ENCODE peak calls at places on chromosomes 7 and 10, in seven cellular contexts. One of them, this sample, is unnamed.
A peak's percentile ranks its signal among the peaks of the same experiment; 100 is the strongest.

GRCh38 chr7:16433568-16434122 is 12.3 kb upstream of the CRPPA start:
- DNase-seq in stomach: no peak
- DNase-seq in heart left ventricle: no peak
- DNase-seq in IMR-90: no peak
- DNase-seq in transverse colon: no peak
- DNase-seq in pancreas: no peak
- DNase-seq in CD8-positive, alpha-beta T cell: no peak
- DNase-seq in this sample: no peak

GRCh38 chr10:6144609-6145413 is 56.0 kb downstream of the RBM17 start:
- DNase-seq in transverse colon: peak; percentile 93
- DNase-seq in stomach: peak; percentile 90
- DNase-seq in pancreas: peak; percentile 82
- DNase-seq in IMR-90: peak; percentile 82
- DNase-seq in CD8-positive, alpha-beta T cell: peak; percentile 87
- DNase-seq in heart left ventricle: peak; percentile 94
- DNase-seq in this sample: peak; percentile 92

GRCh38 chr7:5393328-5393727 is 30.3 kb downstream of the TNRC18 start:
- DNase-seq in CD8-positive, alpha-beta T cell: no peak
- DNase-seq in IMR-90: no peak
- DNase-seq in pancreas: no peak
- DNase-seq in stomach: no peak
- DNase-seq in transverse colon: no peak
- DNase-seq in heart left ventricle: no peak
- DNase-seq in this sample: no peak

GRCh38 chr7:111499027-111499426 is 63.3 kb downstream of the IMMP2L start:
- DNase-seq in pancreas: no peak
- DNase-seq in stomach: no peak
- DNase-seq in IMR-90: peak; percentile 83
- DNase-seq in heart left ventricle: no peak
- DNase-seq in CD8-positive, alpha-beta T cell: no peak
- DNase-seq in transverse colon: no peak
- DNase-seq in this sample: no peak

GRCh38 chr10:21314234-21314633 is 211.2 kb downstream of the SKIDA1 start:
- DNase-seq in CD8-positive, alpha-beta T cell: no peak
- DNase-seq in pancreas: no peak
- DNase-seq in stomach: no peak
- DNase-seq in heart left ventricle: no peak
- DNase-seq in IMR-90: no peak
- DNase-seq in transverse colon: no peak
- DNase-seq in this sample: no peak

GRCh38 chr7:151873402-151873965 is 3.4 kb downstream of the PRKAG2 start:
- DNase-seq in CD8-positive, alpha-beta T cell: no peak
- DNase-seq in transverse colon: no peak
- DNase-seq in heart left ventricle: peak; percentile 62
- DNase-seq in stomach: no peak
- DNase-seq in pancreas: no peak
- DNase-seq in IMR-90: no peak
- DNase-seq in this sample: no peak

GRCh38 chr7:147941316-147941715 is 649.2 kb upstream of the C7orf33 start:
- DNase-seq in IMR-90: no peak
- DNase-seq in stomach: no peak
- DNase-seq in transverse colon: no peak
- DNase-seq in pancreas: no peak
- DNase-seq in CD8-positive, alpha-beta T cell: no peak
- DNase-seq in heart left ventricle: no peak
- DNase-seq in this sample: no peak

GRCh38 chr7:41029072-41029492 is 673.8 kb downstream of the INHBA start:
- DNase-seq in CD8-positive, alpha-beta T cell: no peak
- DNase-seq in IMR-90: peak; percentile 100
- DNase-seq in stomach: no peak
- DNase-seq in transverse colon: no peak
- DNase-seq in pancreas: no peak
- DNase-seq in heart left ventricle: no peak
- DNase-seq in this sample: no peak

GRCh38 chr7:158292948-158293347 is 294.7 kb downstream of the PTPRN2 start:
- DNase-seq in heart left ventricle: no peak
- DNase-seq in transverse colon: no peak
- DNase-seq in IMR-90: no peak
- DNase-seq in pancreas: no peak
- DNase-seq in CD8-positive, alpha-beta T cell: no peak
- DNase-seq in stomach: peak; percentile 15
- DNase-seq in this sample: no peak

GRCh38 chr10:116947838-116948529 is 57.0 kb downstream of the SHTN1 start:
- DNase-seq in CD8-positive, alpha-beta T cell: no peak
- DNase-seq in IMR-90: peak; percentile 31
- DNase-seq in heart left ventricle: no peak
- DNase-seq in stomach: no peak
- DNase-seq in pancreas: no peak
- DNase-seq in transverse colon: no peak
- DNase-seq in this sample: no peak

GRCh38 chr10:96377816-96378294 is 19.1 kb upstream of the OPALIN start:
- DNase-seq in heart left ventricle: peak; percentile 64
- DNase-seq in pancreas: no peak
- DNase-seq in stomach: no peak
- DNase-seq in IMR-90: no peak
- DNase-seq in CD8-positive, alpha-beta T cell: no peak
- DNase-seq in transverse colon: peak; percentile 64
- DNase-seq in this sample: no peak

GRCh38 chr7:157427811-157428553 is 91.2 kb downstream of the DNAJB6 start:
- DNase-seq in heart left ventricle: no peak
- DNase-seq in IMR-90: no peak
- DNase-seq in transverse colon: no peak
- DNase-seq in CD8-positive, alpha-beta T cell: no peak
- DNase-seq in stomach: no peak
- DNase-seq in pancreas: no peak
- DNase-seq in this sample: no peak

GRCh38 chr7:32616625-32617024 is 121.3 kb downstream of the AVL9 start:
- DNase-seq in stomach: no peak
- DNase-seq in CD8-positive, alpha-beta T cell: no peak
- DNase-seq in IMR-90: peak; percentile 74
- DNase-seq in heart left ventricle: peak; percentile 74
- DNase-seq in pancreas: no peak
- DNase-seq in transverse colon: no peak
- DNase-seq in this sample: no peak

GRCh38 chr7:37312608-37313007 is 136.1 kb downstream of the ELMO1 start:
- DNase-seq in heart left ventricle: no peak
- DNase-seq in IMR-90: no peak
- DNase-seq in CD8-positive, alpha-beta T cell: no peak
- DNase-seq in pancreas: no peak
- DNase-seq in stomach: no peak
- DNase-seq in transverse colon: no peak
- DNase-seq in this sample: no peak

GRCh38 chr10:2150315-2150714 is 413.0 kb upstream of the ADARB2 start:
- DNase-seq in IMR-90: no peak
- DNase-seq in CD8-positive, alpha-beta T cell: no peak
- DNase-seq in pancreas: no peak
- DNase-seq in heart left ventricle: no peak
- DNase-seq in transverse colon: no peak
- DNase-seq in stomach: no peak
- DNase-seq in this sample: no peak

GRCh38 chr10:90738885-90739284 is 119.0 kb downstream of the HTR7 start:
- DNase-seq in CD8-positive, alpha-beta T cell: no peak
- DNase-seq in IMR-90: peak; percentile 8
- DNase-seq in heart left ventricle: no peak
- DNase-seq in pancreas: no peak
- DNase-seq in stomach: no peak
- DNase-seq in transverse colon: no peak
- DNase-seq in this sample: no peak

GRCh38 chr7:56471811-56472210 is 355.6 kb upstream of the NUPR2 start:
- DNase-seq in stomach: no peak
- DNase-seq in heart left ventricle: no peak
- DNase-seq in pancreas: no peak
- DNase-seq in transverse colon: no peak
- DNase-seq in CD8-positive, alpha-beta T cell: no peak
- DNase-seq in IMR-90: no peak
- DNase-seq in this sample: no peak

GRCh38 chr10:64113796-64114195 is 592.6 kb downstream of the REEP3 start:
- DNase-seq in stomach: no peak
- DNase-seq in transverse colon: no peak
- DNase-seq in IMR-90: no peak
- DNase-seq in CD8-positive, alpha-beta T cell: no peak
- DNase-seq in heart left ventricle: no peak
- DNase-seq in pancreas: no peak
- DNase-seq in this sample: no peak

GRCh38 chr7:25854059-25854458 is 297.9 kb upstream of the NFE2L3 start:
- DNase-seq in heart left ventricle: no peak
- DNase-seq in stomach: no peak
- DNase-seq in transverse colon: no peak
- DNase-seq in CD8-positive, alpha-beta T cell: no peak
- DNase-seq in pancreas: no peak
- DNase-seq in IMR-90: no peak
- DNase-seq in this sample: no peak

GRCh38 chr7:134645478-134645877 is 1.2 kb upstream of the BPGM start:
- DNase-seq in IMR-90: no peak
- DNase-seq in pancreas: no peak
- DNase-seq in transverse colon: no peak
- DNase-seq in heart left ventricle: no peak
- DNase-seq in stomach: no peak
- DNase-seq in CD8-positive, alpha-beta T cell: no peak
- DNase-seq in this sample: no peak

GRCh38 chr7:96826089-96826488 is 116.4 kb upstream of the SEM1 start:
- DNase-seq in transverse colon: no peak
- DNase-seq in stomach: no peak
- DNase-seq in pancreas: no peak
- DNase-seq in CD8-positive, alpha-beta T cell: no peak
- DNase-seq in IMR-90: no peak
- DNase-seq in heart left ventricle: no peak
- DNase-seq in this sample: no peak

GRCh38 chr10:88440541-88440940 is 142.6 kb downstream of the RNLS start:
- DNase-seq in pancreas: no peak
- DNase-seq in transverse colon: no peak
- DNase-seq in IMR-90: no peak
- DNase-seq in CD8-positive, alpha-beta T cell: no peak
- DNase-seq in heart left ventricle: no peak
- DNase-seq in stomach: no peak
- DNase-seq in this sample: no peak

GRCh38 chr7:476736-477360 is 42.8 kb downstream of the PDGFA start:
- DNase-seq in heart left ventricle: peak; percentile 17
- DNase-seq in stomach: no peak
- DNase-seq in pancreas: peak; percentile 15
- DNase-seq in CD8-positive, alpha-beta T cell: no peak
- DNase-seq in transverse colon: no peak
- DNase-seq in IMR-90: no peak
- DNase-seq in this sample: no peak

GRCh38 chr10:132865236-132865635 is 77.1 kb downstream of the CFAP46 start:
- DNase-seq in pancreas: no peak
- DNase-seq in IMR-90: no peak
- DNase-seq in stomach: no peak
- DNase-seq in heart left ventricle: no peak
- DNase-seq in transverse colon: peak; percentile 0
- DNase-seq in CD8-positive, alpha-beta T cell: no peak
- DNase-seq in this sample: no peak

GRCh38 chr7:149240637-149241036 is 1.2 kb downstream of the ZNF212 start:
- DNase-seq in CD8-positive, alpha-beta T cell: no peak
- DNase-seq in IMR-90: no peak
- DNase-seq in transverse colon: no peak
- DNase-seq in stomach: no peak
- DNase-seq in heart left ventricle: no peak
- DNase-seq in pancreas: no peak
- DNase-seq in this sample: no peak
- H3K27ac ChIP-seq in CD8-positive, alpha-beta T cell: no peak overlapping the region
- H3K27ac ChIP-seq in IMR-90: no peak overlapping the region
- H3K27ac ChIP-seq in transverse colon: peak overlapping the region; percentile 82
- H3K27ac ChIP-seq in stomach: no peak overlapping the region
- H3K27ac ChIP-seq in heart left ventricle: no peak overlapping the region
- H3K27ac ChIP-seq in pancreas: no peak overlapping the region
- H3K27ac ChIP-seq in this sample: no peak overlapping the region

DNA sequence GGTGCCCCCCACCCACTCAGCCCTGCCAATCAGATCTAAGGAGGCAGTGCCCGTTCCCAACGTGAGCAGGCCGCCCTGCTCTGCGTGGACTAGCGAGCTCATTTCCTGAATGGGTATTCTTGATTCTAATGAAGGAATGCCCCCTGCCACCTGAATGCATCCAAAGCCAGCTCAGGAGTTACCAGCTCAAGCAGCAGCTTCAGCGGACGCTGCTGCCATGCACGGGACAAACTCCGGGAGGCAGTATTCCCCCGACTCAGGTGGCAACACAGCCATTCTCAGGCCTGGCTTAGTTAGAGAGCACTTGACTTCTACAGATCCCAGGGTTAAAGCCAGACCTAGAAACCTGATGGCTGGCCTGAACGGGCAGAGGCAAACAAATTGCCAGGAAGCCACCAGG is 25.8 kb downstream of the PSAP start:
- DNase-seq in stomach: no peak
- DNase-seq in IMR-90: no peak
- DNase-seq in heart left ventricle: peak; percentile 3
- DNase-seq in transverse colon: no peak
- DNase-seq in pancreas: no peak
- DNase-seq in CD8-positive, alpha-beta T cell: no peak
- DNase-seq in this sample: no peak
- TF ChIP-seq CTCF in stomach: no peak
- TF ChIP-seq CTCF in IMR-90: no peak
- TF ChIP-seq CTCF in heart left ventricle: no peak
- TF ChIP-seq CTCF in transverse colon: no peak
- TF ChIP-seq CTCF in pancreas: no peak
- TF ChIP-seq CTCF in CD8-positive, alpha-beta T cell: no peak
- TF ChIP-seq CTCF in this sample: no peak

GRCh38 chr10:62083868-62084267 is 182.4 kb downstream of the ARID5B start:
- DNase-seq in transverse colon: peak; percentile 42
- DNase-seq in IMR-90: peak; percentile 84
- DNase-seq in pancreas: peak; percentile 36
- DNase-seq in heart left ventricle: peak; percentile 85
- DNase-seq in stomach: peak; percentile 71
- DNase-seq in CD8-positive, alpha-beta T cell: no peak
- DNase-seq in this sample: no peak
- H3K4me3 ChIP-seq in transverse colon: no peak overlapping the region
- H3K4me3 ChIP-seq in IMR-90: no peak overlapping the region
- H3K4me3 ChIP-seq in pancreas: no peak overlapping the region
- H3K4me3 ChIP-seq in heart left ventricle: no peak overlapping the region
- H3K4me3 ChIP-seq in stomach: no peak overlapping the region
- H3K4me3 ChIP-seq in CD8-positive, alpha-beta T cell: no peak overlapping the region
- H3K4me3 ChIP-seq in this sample: peak overlapping the region; percentile 50

DNA sequence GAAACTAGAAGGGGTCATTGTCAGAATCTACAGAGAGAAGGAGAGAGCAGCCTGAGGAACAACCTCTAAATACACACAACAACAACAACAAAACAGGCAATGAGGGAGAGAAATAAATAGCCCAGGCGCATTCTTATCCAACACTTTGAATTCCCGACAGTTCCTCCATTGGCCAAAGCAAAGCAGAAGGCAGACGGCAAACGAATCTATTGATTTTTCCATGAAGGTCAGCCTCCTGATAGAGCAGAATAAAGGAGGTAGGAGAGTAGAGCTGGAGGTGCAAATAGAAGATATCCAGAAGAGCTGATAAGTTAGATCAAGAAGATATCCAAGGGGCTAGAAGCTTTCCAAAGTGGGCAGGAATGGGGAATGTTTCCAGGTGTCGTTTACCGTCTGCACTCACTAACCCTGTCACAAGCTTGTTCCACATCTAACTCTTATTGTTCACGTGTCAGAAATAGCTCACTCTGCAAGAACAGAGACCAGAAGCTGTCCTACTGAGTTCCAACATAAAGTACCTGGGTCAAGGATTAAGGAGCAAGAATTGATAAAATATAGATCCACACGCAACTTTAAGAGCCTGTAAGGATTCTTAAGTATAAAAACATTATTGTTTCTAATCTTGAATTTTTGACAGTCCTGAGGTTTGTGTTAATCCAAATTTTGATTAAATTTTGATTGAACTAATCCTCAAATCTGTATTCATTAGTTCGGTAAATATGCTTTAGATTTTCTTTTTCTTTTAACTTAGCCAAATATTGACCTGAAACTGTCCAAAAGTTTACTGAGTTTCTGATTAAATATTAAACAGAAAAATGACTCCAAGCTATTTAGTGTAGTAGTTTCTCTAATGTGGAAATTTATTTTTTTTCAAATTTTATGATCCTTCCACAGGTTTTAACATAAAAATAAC is 45.7 kb downstream of the PTN start:
- DNase-seq in pancreas: no peak
- DNase-seq in transverse colon: no peak
- DNase-seq in CD8-positive, alpha-beta T cell: no peak
- DNase-seq in IMR-90: no peak
- DNase-seq in stomach: no peak
- DNase-seq in heart left ventricle: no peak
- DNase-seq in this sample: no peak
- H3K27ac ChIP-seq in pancreas: no peak overlapping the region
- H3K27ac ChIP-seq in transverse colon: no peak overlapping the region
- H3K27ac ChIP-seq in CD8-positive, alpha-beta T cell: no peak overlapping the region
- H3K27ac ChIP-seq in IMR-90: no peak overlapping the region
- H3K27ac ChIP-seq in stomach: no peak overlapping the region
- H3K27ac ChIP-seq in heart left ventricle: no peak overlapping the region
- H3K27ac ChIP-seq in this sample: no peak overlapping the region

This sample was measured in coronary artery.